ENCODE peak calls at places on chromosomes 1 and 21, in five cellular contexts. M is uterus, Z is upper lobe of left lung, K is DND-41, E is astrocyte. S is an unnamed sample.

GRCh38 chr1:205229916-205230700 is 2.4 kb downstream of the TMCC2 start:
- DNase-seq in E (no peak), Z (no peak), M (no peak), K (no peak), S (peak)

GRCh38 chr21:25607151-25607811 is at the start of gene MRPL39:
- DNase-seq in K (peak), Z (peak), E (peak), M (peak), S (peak)

GRCh38 chr1:87880098-87880746 is 551.5 kb downstream of the LMO4 start:
- DNase-seq in E (no peak), Z (no peak), M (no peak), K (no peak), S (no peak)

GRCh38 chr1:30345525-30346145 is 377.8 kb downstream of the MATN1 start:
- DNase-seq in Z (no peak), E (no peak), M (no peak), K (no peak), S (no peak)

GRCh38 chr1:185155600-185156320 is 993 bp downstream of the TRMT1L start:
- DNase-seq in Z (no peak), M (no peak), K (no peak), E (peak), S (no peak)

GRCh38 chr1:39381839-39382238 is 109.6 kb upstream of the BMP8A start:
- DNase-seq in M (no peak), E (peak), Z (no peak), K (no peak), S (no peak)

GRCh38 chr1:234896477-234897364 is 231.9 kb downstream of the TOMM20 start:
- DNase-seq in Z (no peak), K (no peak), M (no peak), E (peak), S (no peak)

GRCh38 chr21:36803051-36803709 is 104.3 kb downstream of the SIM2 start:
- DNase-seq in Z (no peak), K (no peak), M (no peak), E (no peak), S (no peak)

GRCh38 chr1:29156543-29157268 is 25.0 kb downstream of the SRSF4 start:
- DNase-seq in M (no peak), E (peak), Z (no peak), K (no peak), S (peak)

GRCh38 chr21:16342932-16343331 is 613.1 kb downstream of the USP25 start:
- DNase-seq in Z (no peak), E (no peak), K (peak), M (no peak), S (no peak)

GRCh38 chr1:224631471-224632105 is 15.5 kb downstream of the CNIH3 start:
- DNase-seq in M (no peak), E (peak), K (no peak), Z (no peak), S (no peak)

GRCh38 chr1:162689745-162690671 is 57.7 kb downstream of the DDR2 start:
- DNase-seq in Z (no peak), M (no peak), K (no peak), E (peak), S (no peak)

GRCh38 chr1:172320723-172321122 is 99.8 kb upstream of the C1orf105 start:
- DNase-seq in K (no peak), Z (no peak), M (peak), E (peak), S (no peak)

GRCh38 chr1:68904472-68904871 is 407.6 kb upstream of the DEPDC1 start:
- DNase-seq in K (no peak), Z (no peak), E (peak), M (no peak), S (no peak)

GRCh38 chr1:235835226-235835625 is 31.5 kb downstream of the LYST start:
- DNase-seq in Z (no peak), E (no peak), M (peak), K (no peak), S (peak)

GRCh38 chr21:34100789-34101188 is 27.4 kb downstream of the MRPS6 start:
- DNase-seq in E (no peak), Z (no peak), M (no peak), K (no peak), S (no peak)

GRCh38 chr1:27577504-27578188 is 26.3 kb downstream of the AHDC1 start:
- DNase-seq in Z (no peak), E (no peak), K (no peak), M (peak), S (no peak)

GRCh38 chr1:218350909-218351616 is 5.9 kb downstream of the TGFB2 start:
- DNase-seq in E (peak), K (no peak), M (no peak), Z (no peak), S (no peak)

GRCh38 chr1:4561213-4561612 is 93.2 kb upstream of the AJAP1 start:
- DNase-seq in M (no peak), K (no peak), Z (no peak), E (no peak), S (no peak)

GRCh38 chr1:201562659-201563405 is 23.9 kb downstream of the NAV1 start:
- DNase-seq in M (peak), K (no peak), E (peak), Z (peak), S (no peak)

DNA sequence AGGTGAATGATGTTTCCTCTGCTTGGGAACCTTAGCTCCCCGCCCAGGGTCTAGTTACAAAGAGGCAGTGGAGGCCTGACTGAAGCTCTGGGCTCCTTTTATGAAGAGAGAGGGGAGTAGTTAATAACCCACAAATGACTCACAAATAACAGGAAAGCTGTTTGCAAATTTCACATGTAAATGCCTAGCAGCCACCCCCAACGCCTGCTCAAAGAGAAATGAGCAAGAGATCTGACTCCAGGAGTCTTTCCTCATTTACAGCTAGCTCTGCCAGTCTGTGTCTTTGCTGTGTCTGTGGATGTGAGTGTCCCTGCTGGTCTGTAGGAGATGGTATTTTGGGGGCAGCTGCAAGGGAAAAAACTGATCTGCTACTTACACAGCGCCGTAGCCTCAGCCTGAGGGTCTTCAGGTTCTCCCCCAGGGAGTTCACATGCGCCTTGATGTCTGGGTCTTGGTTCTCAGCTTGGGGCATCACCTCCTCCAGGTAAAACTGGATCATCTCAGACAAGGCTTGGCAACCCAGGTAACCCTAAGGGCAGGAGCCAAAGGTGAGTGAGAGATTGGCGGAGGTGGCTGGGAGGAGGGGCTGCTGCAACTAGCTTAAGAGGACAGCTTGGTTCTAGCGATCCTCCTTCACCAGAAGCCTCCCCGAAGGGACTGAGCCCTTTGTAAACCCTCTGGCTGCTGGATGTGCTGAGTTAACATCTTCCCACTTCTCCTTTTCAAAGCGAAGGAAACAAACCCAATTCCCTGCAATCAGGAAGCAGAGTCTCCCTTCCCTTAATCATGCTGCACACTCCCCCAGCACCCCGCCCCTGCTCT is at the start of gene IL19:
- DNase-seq in Z (no peak), M (no peak), K (no peak), E (peak), S (no peak)
- H3K27ac ChIP-seq in Z (peak), M (no peak), K (peak), E (no peak), S (no peak)

GRCh38 chr1:61976566-61976965 is 218.1 kb upstream of the L1TD1 start:
- DNase-seq in Z (no peak), M (no peak), E (no peak), K (no peak), S (no peak)
- TF ChIP-seq CTCF in Z (no peak), M (no peak), E (no peak), K (no peak), S (no peak)

DNA sequence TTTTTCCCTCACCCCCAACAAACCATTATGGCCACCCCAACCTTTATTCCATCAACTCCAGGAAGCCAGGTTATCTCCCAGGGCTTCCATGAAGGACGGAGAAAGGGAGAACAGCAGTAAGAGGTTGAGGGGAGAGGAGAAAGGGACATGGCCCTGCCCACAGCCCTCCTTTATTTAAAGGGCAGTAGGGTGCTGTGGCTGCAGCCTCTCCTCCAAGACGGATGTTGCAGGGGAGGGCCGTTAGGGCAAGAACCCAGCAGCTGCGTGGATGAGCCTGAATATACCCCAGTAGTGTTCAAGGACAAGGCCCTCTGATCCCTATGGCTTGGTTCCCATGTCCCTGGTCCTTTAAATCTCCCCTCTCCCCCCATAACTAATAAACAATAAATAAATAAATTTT is 5.9 kb downstream of the RXFP4 start:
- DNase-seq in M (no peak), E (no peak), Z (no peak), K (no peak), S (no peak)
- H3K27ac ChIP-seq in M (no peak), E (no peak), Z (peak), K (no peak), S (peak)

GRCh38 chr1:42403880-42404400 is 23.3 kb downstream of the RIMKLA start:
- DNase-seq in K (no peak), Z (no peak), M (no peak), E (no peak), S (no peak)
- TF ChIP-seq CTCF in K (peak), Z (no peak), M (no peak), E (no peak), S (no peak)

GRCh38 chr1:9705337-9706098 is 54.0 kb downstream of the PIK3CD start:
- DNase-seq in Z (no peak), M (no peak), K (no peak), E (peak), S (no peak)
- H3K27ac ChIP-seq in Z (no peak), M (no peak), K (peak), E (peak), S (no peak)

DNA sequence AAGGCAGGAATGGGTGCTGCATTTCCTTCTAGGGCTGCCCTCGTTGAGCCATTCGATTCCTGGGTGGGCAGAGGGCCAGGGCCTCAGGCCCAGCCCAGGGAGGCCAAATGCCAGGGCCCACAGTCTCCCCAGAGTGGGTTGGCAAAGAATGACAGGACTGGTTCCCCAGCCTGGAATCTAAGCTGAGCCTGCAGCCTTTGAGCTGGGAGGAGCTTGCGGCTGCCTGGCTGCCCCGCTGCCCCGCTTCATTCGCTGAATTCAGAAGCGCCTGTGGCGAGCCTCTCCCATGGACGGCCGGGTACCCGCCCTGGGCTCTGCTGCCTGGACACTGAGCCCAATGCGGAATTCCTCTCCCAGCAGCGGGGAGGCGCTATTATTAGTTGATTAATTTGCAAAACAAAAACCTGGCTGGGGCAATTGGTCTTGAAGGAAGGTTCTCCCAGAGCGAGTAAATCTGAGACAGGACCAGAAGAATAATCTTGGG is 32.3 kb upstream of the TARDBP start:
- DNase-seq in E (peak), M (peak), Z (peak), K (no peak), S (peak)
- TF ChIP-seq CTCF in E (peak), M (peak), Z (peak), K (no peak), S (peak)

GRCh38 chr1:7402548-7402850 is 368.6 kb upstream of the VAMP3 start:
- DNase-seq in E (no peak), Z (no peak), M (no peak), K (no peak), S (no peak)

GRCh38 chr1:7401814-7402547 is 369.1 kb upstream of the VAMP3 start:
- DNase-seq in M (no peak), K (no peak), Z (no peak), E (peak), S (peak)

GRCh38 chr1:7399514-7400125 is 371.5 kb upstream of the VAMP3 start:
- DNase-seq in E (no peak), M (no peak), K (no peak), Z (no peak), S (no peak)

GRCh38 chr1:7398982-7399381 is 372.1 kb upstream of the VAMP3 start:
- DNase-seq in K (no peak), E (no peak), Z (no peak), M (no peak), S (no peak)

GRCh38 chr1:7400566-7400965 is 370.5 kb upstream of the VAMP3 start:
- DNase-seq in Z (no peak), E (no peak), K (no peak), M (no peak), S (peak)
- H3K27ac ChIP-seq in Z (no peak), E (no peak), K (no peak), M (no peak), S (no peak)

GRCh38 chr1:170671629-170671963 is 7.7 kb downstream of the PRRX1 start:
- DNase-seq in E (no peak), K (no peak), Z (no peak), M (no peak), S (no peak)
- TF ChIP-seq CTCF in E (no peak), K (no peak), Z (no peak), M (no peak), S (no peak)

DNA sequence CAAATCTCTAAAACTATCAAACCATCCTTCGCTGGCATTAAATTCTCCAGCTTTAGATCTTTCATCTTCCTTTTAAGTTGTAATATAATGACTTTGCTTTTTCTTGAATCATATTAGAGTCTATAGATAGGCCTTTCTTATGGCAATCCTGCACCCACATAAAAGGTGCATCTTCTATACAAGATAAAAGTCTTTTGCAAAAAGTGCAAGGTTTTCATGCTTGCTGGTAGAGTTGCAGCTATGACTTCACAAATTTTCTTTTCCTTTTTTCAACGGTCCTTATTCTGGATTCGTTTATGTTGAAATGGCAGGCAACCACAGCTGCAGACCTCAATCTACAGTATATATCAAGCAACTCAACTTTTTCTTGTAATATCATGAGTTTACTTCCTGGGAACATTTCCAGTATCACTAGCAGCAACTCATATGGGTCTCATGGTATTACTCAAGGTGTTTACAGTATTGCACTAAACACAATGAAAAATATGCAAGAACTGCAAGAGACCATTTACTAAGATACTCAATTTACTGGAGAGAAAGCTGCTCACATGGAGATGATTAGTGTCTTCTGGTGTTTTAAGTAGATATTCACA is 22.1 kb downstream of the OMA1 start:
- DNase-seq in E (no peak), Z (no peak), K (no peak), M (no peak), S (no peak)
- H3K27ac ChIP-seq in E (no peak), Z (no peak), K (no peak), M (no peak), S (no peak)

GRCh38 chr1:193634470-193634869 is 448.1 kb upstream of the B3GALT2 start:
- DNase-seq in Z (no peak), E (no peak), M (no peak), K (no peak), S (no peak)

GRCh38 chr1:193629875-193630274 is 443.5 kb upstream of the B3GALT2 start:
- DNase-seq in K (no peak), Z (no peak), M (no peak), E (peak), S (no peak)

GRCh38 chr1:193634876-193635275 is 448.5 kb upstream of the B3GALT2 start:
- DNase-seq in Z (no peak), M (no peak), K (no peak), E (no peak), S (no peak)

GRCh38 chr1:193631306-193631705 is 444.9 kb upstream of the B3GALT2 start:
- DNase-seq in E (no peak), M (no peak), K (no peak), Z (no peak), S (no peak)

GRCh38 chr1:193633991-193634390 is 447.6 kb upstream of the B3GALT2 start:
- DNase-seq in E (no peak), Z (no peak), K (no peak), M (no peak), S (no peak)
- TF ChIP-seq CTCF in E (no peak), Z (no peak), K (no peak), M (no peak), S (no peak)

S was measured in stomach.